ENCODE peak calls at places on chromosomes 6 and 20, in six cellular contexts. T, G, I, O, R and S are unnamed samples.

GRCh38 chr20:51445591-51445990 is 96.9 kb downstream of the NFATC2 start:
- DNase-seq in T (no peak), R (no peak), G (no peak), O (no peak), I (no peak), S (no peak)

GRCh38 chr6:27157461-27158315 is 89.8 kb upstream of the PRSS16 start:
- DNase-seq in T (peak; percentile 79), R (peak; percentile 90), G (peak; percentile 66), O (peak; percentile 48), I (no peak), S (peak; percentile 41)

GRCh38 chr6:79266051-79266450 is 31.6 kb upstream of the HMGN3 start:
- DNase-seq in T (no peak), O (no peak), I (no peak), R (no peak), G (no peak), S (no peak)

GRCh38 chr20:32685541-32686529 is 12.1 kb upstream of the C20orf203 start:
- DNase-seq in I (no peak), G (peak; percentile 96), R (peak; percentile 12), O (no peak), T (peak; percentile 56), S (no peak)

GRCh38 chr6:55293116-55293515 is 34.2 kb upstream of the GFRAL start:
- DNase-seq in O (no peak), T (peak; percentile 36), R (peak; percentile 7), I (peak; percentile 10), G (no peak), S (no peak)

GRCh38 chr20:41299899-41300298 is 17.6 kb downstream of the ZHX3 start:
- DNase-seq in R (peak; percentile 33), G (peak; percentile 62), T (no peak), I (no peak), O (no peak), S (no peak)

GRCh38 chr6:46799657-46800056 is 6.5 kb downstream of the MEP1A start:
- DNase-seq in R (no peak), G (no peak), I (no peak), O (no peak), T (no peak), S (no peak)

GRCh38 chr20:46660487-46660886 is 9.2 kb upstream of the SLC13A3 start:
- DNase-seq in O (no peak), G (no peak), I (no peak), R (no peak), T (no peak), S (no peak)

GRCh38 chr6:15464211-15464725 is 198.6 kb downstream of the DTNBP1 start:
- DNase-seq in R (no peak), T (peak; percentile 55), I (no peak), G (peak; percentile 17), O (no peak), S (peak; percentile 53)

GRCh38 chr6:26017567-26017966 is 55.0 kb downstream of the TRIM38 start:
- DNase-seq in O (peak; percentile 59), T (no peak), I (peak; percentile 44), R (peak; percentile 96), G (peak; percentile 73), S (peak; percentile 42)

GRCh38 chr6:36121752-36122494 is 8.4 kb upstream of the MAPK13 start:
- DNase-seq in I (no peak), O (no peak), T (no peak), G (no peak), R (no peak), S (no peak)

GRCh38 chr6:135993321-135993720 is 141.8 kb downstream of the PDE7B start:
- DNase-seq in O (no peak), T (no peak), R (no peak), G (no peak), I (no peak), S (no peak)

GRCh38 chr20:3919352-3919751 is 30.2 kb downstream of the PANK2 start:
- DNase-seq in R (no peak), T (no peak), G (peak; percentile 72), O (no peak), I (no peak), S (no peak)

GRCh38 chr6:20909621-20910020 is 375.4 kb downstream of the CDKAL1 start:
- DNase-seq in I (no peak), T (no peak), R (no peak), G (no peak), O (no peak), S (no peak)
- TF ChIP-seq CTCF in I (no peak), T (no peak), R (no peak), G (no peak), O (no peak), S (no peak)

GRCh38 chr6:43508481-43509141 is 1.5 kb downstream of the LRRC73 start:
- DNase-seq in O (no peak), T (no peak), R (no peak), G (no peak), I (no peak), S (no peak)

GRCh38 chr6:43511824-43512415 is 1.8 kb upstream of the LRRC73 start:
- DNase-seq in G (no peak), I (no peak), O (no peak), T (no peak), R (no peak), S (no peak)

GRCh38 chr6:43509142-43509983 is 783 bp downstream of the LRRC73 start:
- DNase-seq in I (no peak), R (no peak), T (peak; percentile 55), G (no peak), O (no peak), S (no peak)

GRCh38 chr6:43510827-43511163 is 649 bp upstream of the LRRC73 start:
- DNase-seq in I (no peak), G (no peak), T (no peak), R (no peak), O (no peak), S (no peak)

DNA sequence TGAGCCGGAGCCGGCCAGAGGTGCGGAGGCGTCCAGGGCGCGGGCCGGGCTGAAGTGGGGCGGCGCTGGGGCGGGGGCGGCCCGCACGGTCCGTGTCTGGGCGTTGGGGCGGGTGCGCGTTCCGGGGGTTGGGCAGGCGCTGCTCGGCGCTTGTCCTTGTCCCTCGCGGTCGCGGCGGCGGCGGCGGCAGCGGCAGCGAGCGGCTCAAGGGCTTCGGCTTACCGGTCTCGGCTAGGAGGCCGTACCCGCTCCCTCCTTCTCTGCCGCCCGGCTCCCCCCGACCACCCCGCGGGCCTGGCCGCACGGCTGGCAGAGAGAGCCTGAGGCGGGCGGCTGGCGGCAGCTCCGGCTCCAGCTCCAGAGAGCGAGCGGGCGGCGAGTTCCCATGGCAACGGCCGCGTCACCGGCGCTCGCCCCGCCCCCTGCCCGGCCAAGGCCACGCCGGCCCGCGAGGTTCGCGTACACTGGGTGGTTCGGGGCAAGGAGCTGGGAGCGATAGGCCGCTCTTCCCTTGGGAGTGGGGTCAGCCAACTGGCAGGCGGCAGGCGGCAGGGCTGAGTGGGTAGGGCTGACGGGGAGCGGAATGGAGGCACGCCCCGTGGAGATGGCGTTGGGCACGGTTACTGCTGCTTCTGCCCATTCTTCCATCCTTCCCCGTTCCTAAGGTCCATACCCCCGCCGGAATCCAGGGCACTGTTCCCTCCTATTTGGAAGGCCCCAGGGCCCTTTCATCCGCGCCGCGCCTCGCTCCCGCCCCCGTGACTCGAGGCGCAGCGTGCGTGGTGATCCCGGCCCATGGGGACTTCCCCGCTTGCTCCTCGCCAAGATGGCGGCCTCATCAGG is at the start of gene LRRC73:
- DNase-seq in T (peak; percentile 94), R (peak; percentile 62), O (peak; percentile 85), I (peak; percentile 89), G (peak; percentile 80), S (peak; percentile 91)
- TF ChIP-seq CTCF in T (no peak), R (no peak), O (no peak), I (no peak), G (no peak), S (no peak)

GRCh38 chr6:89371849-89372505 is 19.5 kb upstream of the UBE2J1 start:
- DNase-seq in G (peak; percentile 53), O (peak; percentile 82), R (peak; percentile 48), T (peak; percentile 84), I (peak; percentile 58), S (peak; percentile 73)

GRCh38 chr6:89378628-89379027 is 26.1 kb upstream of the UBE2J1 start:
- DNase-seq in G (no peak), I (no peak), T (no peak), R (no peak), O (no peak), S (no peak)

GRCh38 chr6:89372506-89372901 is 20.0 kb upstream of the UBE2J1 start:
- DNase-seq in T (no peak), I (no peak), R (no peak), O (no peak), G (no peak), S (peak; percentile 25)

GRCh38 chr6:89375902-89376301 is 23.4 kb upstream of the UBE2J1 start:
- DNase-seq in T (no peak), I (no peak), O (no peak), G (no peak), R (no peak), S (no peak)

GRCh38 chr6:89375427-89375868 is 22.9 kb upstream of the UBE2J1 start:
- DNase-seq in T (peak; percentile 82), I (peak; percentile 26), R (no peak), O (peak; percentile 79), G (no peak), S (peak; percentile 34)
- TF ChIP-seq CTCF in T (peak; percentile 46), I (peak; percentile 58), R (peak; percentile 29), O (no peak), G (peak; percentile 1), S (peak; percentile 40)

DNA sequence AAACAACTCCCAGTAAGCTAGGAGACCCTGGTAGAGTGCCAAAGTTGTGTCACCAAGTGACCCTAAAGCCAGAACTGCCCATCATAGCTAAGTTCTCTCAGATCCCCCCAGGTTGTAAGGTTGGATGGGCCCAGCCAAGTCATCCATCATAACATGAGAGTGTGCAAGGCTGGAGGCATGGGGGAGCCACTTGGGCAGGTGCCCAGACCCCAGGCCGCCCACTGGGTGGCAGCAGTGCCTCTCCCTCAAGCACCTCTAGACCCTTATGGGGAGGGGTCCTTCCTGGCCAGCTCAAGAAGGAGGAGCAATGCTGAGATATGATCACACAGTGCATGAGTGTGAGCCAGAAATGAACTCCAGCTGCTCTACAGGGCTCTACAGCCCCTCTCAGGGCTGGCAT is 154.5 kb downstream of the MYLK4 start:
- DNase-seq in T (peak; percentile 54), G (no peak), R (no peak), O (no peak), I (no peak), S (no peak)
- TF ChIP-seq CTCF in T (peak; percentile 64), G (no peak), R (peak; percentile 56), O (no peak), I (peak; percentile 46), S (no peak)

GRCh38 chr6:156875062-156875461 is 97.9 kb downstream of the ARID1B start:
- DNase-seq in T (no peak), O (no peak), G (no peak), R (no peak), I (no peak), S (no peak)

GRCh38 chr6:156878688-156879087 is 101.5 kb downstream of the ARID1B start:
- DNase-seq in G (no peak), I (no peak), R (no peak), T (no peak), O (no peak), S (no peak)

GRCh38 chr6:156877126-156877863 is 100.1 kb downstream of the ARID1B start:
- DNase-seq in T (no peak), R (no peak), I (no peak), G (peak; percentile 37), O (no peak), S (no peak)

GRCh38 chr6:156873654-156874380 is 96.6 kb downstream of the ARID1B start:
- DNase-seq in G (no peak), O (no peak), T (no peak), I (no peak), R (no peak), S (no peak)

GRCh38 chr6:156876302-156876701 is 99.1 kb downstream of the ARID1B start:
- DNase-seq in T (peak; percentile 52), G (no peak), R (no peak), I (no peak), O (no peak), S (no peak)
- TF ChIP-seq CTCF in T (peak; percentile 60), G (peak; percentile 11), R (peak; percentile 68), I (peak; percentile 38), O (no peak), S (no peak)

GRCh38 chr6:322205-322930 is 30.1 kb downstream of the DUSP22 start:
- DNase-seq in T (no peak), O (no peak), R (no peak), I (no peak), G (no peak), S (no peak)
- TF ChIP-seq CTCF in T (no peak), O (no peak), R (no peak), I (peak; percentile 40), G (no peak), S (peak; percentile 37)